ENCODE peak calls at places on chromosomes 1 and 21, in four cellular contexts. R, G, K and P are unnamed samples.

GRCh38 chr21:28605138-28605537 is 387.5 kb downstream of the LTN1 start:
- DNase-seq in R (no peak), G (no peak), K (no peak), P (no peak)

GRCh38 chr1:7629011-7629410 is 142.1 kb upstream of the VAMP3 start:
- DNase-seq in R (no peak), G (no peak), K (no peak), P (no peak)

GRCh38 chr1:66464802-66465201 is 69.2 kb upstream of the SGIP1 start:
- DNase-seq in R (no peak), G (no peak), K (no peak), P (no peak)

GRCh38 chr1:214380418-214380817 is 99.5 kb downstream of the SMYD2 start:
- DNase-seq in R (no peak), G (no peak), K (no peak), P (peak; percentile 77)

GRCh38 chr1:208115924-208116614 is 128.1 kb downstream of the PLXNA2 start:
- DNase-seq in R (no peak), G (peak; percentile 37), K (no peak), P (peak; percentile 75)

GRCh38 chr21:45081636-45082035 is 7.3 kb downstream of the ADARB1 start:
- DNase-seq in R (no peak), G (no peak), K (no peak), P (no peak)

GRCh38 chr1:205444931-205445652 is 10.8 kb downstream of the BLACAT1 start:
- DNase-seq in R (no peak), G (no peak), K (peak; percentile 77), P (peak; percentile 99)

GRCh38 chr1:168615965-168616364 is 39.6 kb downstream of the XCL1 start:
- DNase-seq in R (no peak), G (no peak), K (no peak), P (no peak)

GRCh38 chr1:153150846-153151245 is at the start of gene SPRR2G:
- DNase-seq in R (no peak), G (no peak), K (no peak), P (no peak)

GRCh38 chr1:101187287-101187686 is 49.5 kb upstream of the S1PR1 start:
- DNase-seq in R (no peak), G (no peak), K (no peak), P (no peak)

GRCh38 chr1:35637401-35637809 is 3.9 kb downstream of the PSMB2 start:
- DNase-seq in R (peak; percentile 25), G (peak; percentile 28), K (no peak), P (no peak)

GRCh38 chr1:154749078-154749760 is 120.9 kb downstream of the KCNN3 start:
- DNase-seq in R (peak; percentile 28), G (no peak), K (no peak), P (no peak)

DNA sequence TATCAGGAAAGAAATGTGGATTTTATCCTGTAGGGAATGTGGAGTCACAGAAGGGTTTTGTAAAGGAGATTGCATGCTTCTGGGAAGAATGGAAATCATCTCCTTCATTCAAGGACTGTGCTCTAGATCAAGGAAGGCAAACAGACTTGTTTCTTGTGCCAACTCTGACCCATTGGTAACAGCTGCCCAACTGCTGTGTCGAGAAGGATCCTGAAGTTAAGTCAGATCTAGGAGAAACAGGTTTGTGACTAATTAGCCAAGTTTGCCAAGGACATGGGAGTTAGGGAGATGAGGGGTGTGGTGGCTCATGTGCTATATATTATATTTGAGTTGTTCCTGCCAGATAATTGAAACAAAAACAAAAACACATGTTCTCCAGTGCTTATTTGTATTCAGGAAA is 251.2 kb upstream of the USP24 start:
- DNase-seq in R (no peak), G (no peak), K (no peak), P (no peak)
- TF ChIP-seq SUZ12 in R (no peak), G (no peak), K (no peak), P (no peak)

GRCh38 chr1:23964790-23965740 is 5.4 kb downstream of the PNRC2 start:
- DNase-seq in R (no peak), G (no peak), K (no peak), P (no peak)
- H3K9ac ChIP-seq in R (no peak overlapping the region), G (no peak overlapping the region), K (no peak overlapping the region), P (no peak overlapping the region)

GRCh38 chr1:6270432-6270831 is 9.5 kb upstream of the GPR153 start:
- DNase-seq in R (no peak), G (no peak), K (no peak), P (no peak)
- TF ChIP-seq SUZ12 in R (no peak), G (no peak), K (no peak), P (no peak)

GRCh38 chr1:226790545-226791181 is 51.6 kb upstream of the ITPKB start:
- DNase-seq in R (no peak), G (no peak), K (no peak), P (no peak)
- H3K9ac ChIP-seq in R (no peak overlapping the region), G (no peak overlapping the region), K (no peak overlapping the region), P (no peak overlapping the region)

GRCh38 chr1:33607444-33608005 is 135.1 kb downstream of the ZSCAN20 start:
- DNase-seq in R (no peak), G (no peak), K (no peak), P (no peak)
- TF ChIP-seq SUZ12 in R (no peak), G (no peak), K (no peak), P (no peak)

GRCh38 chr21:41682719-41683179 is 84.1 kb downstream of the RIPK4 start:
- DNase-seq in R (no peak), G (no peak), K (no peak), P (no peak)
- H3K9ac ChIP-seq in R (no peak overlapping the region), G (no peak overlapping the region), K (no peak overlapping the region), P (no peak overlapping the region)

DNA sequence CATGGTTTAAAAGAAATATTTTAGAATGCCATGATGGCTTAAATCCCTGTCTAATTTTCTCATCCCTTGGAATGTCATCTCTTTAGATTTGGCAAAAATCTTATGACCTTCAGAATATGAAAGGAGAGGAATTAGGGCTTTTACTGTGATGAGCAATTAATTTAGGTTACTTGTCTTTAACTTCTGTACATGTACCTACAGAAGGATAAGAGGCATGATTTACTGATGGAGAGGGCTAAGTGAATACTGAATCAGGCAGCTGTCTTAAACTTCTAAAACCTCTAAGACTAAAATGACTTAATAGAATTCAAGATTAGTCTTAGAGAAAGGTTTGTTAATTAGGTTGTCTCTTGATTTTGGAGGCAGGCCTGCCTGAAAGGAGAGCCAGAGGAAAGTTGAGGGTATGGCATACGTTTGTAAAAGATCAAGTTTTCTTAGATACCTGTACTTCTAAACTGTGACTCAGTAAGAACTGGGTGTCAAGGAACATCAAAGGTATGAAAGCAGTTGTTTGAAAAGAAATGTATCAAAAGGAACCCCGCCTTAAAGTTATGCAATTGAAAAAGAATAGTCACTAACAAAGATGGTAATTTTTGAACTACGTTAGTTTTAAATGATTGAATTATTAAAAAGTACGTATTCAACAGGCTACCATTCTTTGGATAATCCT is 12.5 kb downstream of the MACO1 start:
- DNase-seq in R (no peak), G (no peak), K (no peak), P (no peak)
- TF ChIP-seq SUZ12 in R (no peak), G (no peak), K (no peak), P (no peak)